ENCODE peak calls at places on chromosome 5, in four cellular contexts. B, G, A and E are unnamed samples.

GRCh38 chr5:98524796-98525195 is 248.7 kb upstream of the RGMB start:
- DNase-seq in G (no peak), B (no peak), A (no peak), E (no peak)

GRCh38 chr5:139985733-139986132 is 57.4 kb downstream of the NRG2 start:
- DNase-seq in A (no peak), G (no peak), B (peak), E (no peak)

GRCh38 chr5:1648806-1649205 is 125.0 kb upstream of the LPCAT1 start:
- DNase-seq in B (no peak), A (no peak), G (no peak), E (no peak)

GRCh38 chr5:6190838-6191237 is 187.5 kb downstream of the MED10 start:
- DNase-seq in G (no peak), A (no peak), B (no peak), E (no peak)

GRCh38 chr5:74934949-74935751 is 69.0 kb upstream of the FAM169A start:
- DNase-seq in A (peak), G (no peak), B (peak), E (no peak)

GRCh38 chr5:34978681-34979080 is 49.3 kb downstream of the DNAJC21 start:
- DNase-seq in B (no peak), G (no peak), A (no peak), E (no peak)

GRCh38 chr5:141743652-141744333 is 61.8 kb upstream of the ARAP3 start:
- DNase-seq in G (no peak), B (no peak), A (no peak), E (no peak)

GRCh38 chr5:40594811-40595210 is 84.9 kb upstream of the PTGER4 start:
- DNase-seq in G (no peak), A (no peak), B (no peak), E (no peak)

GRCh38 chr5:14089198-14089597 is 53.9 kb upstream of the TRIO start:
- DNase-seq in G (no peak), A (no peak), B (no peak), E (no peak)

GRCh38 chr5:95620030-95620869 is at the start of gene GPR150:
- DNase-seq in A (no peak), B (no peak), G (peak), E (peak)

GRCh38 chr5:135829681-135830383 is 4.6 kb upstream of the SLC25A48 start:
- DNase-seq in A (peak), B (no peak), G (no peak), E (peak)

GRCh38 chr5:43221502-43221901 is 29.5 kb downstream of the NIM1K start:
- DNase-seq in B (no peak), A (no peak), G (no peak), E (no peak)

GRCh38 chr5:127228540-127229184 is 61.9 kb upstream of the MEGF10 start:
- DNase-seq in B (no peak), A (no peak), G (no peak), E (no peak)

GRCh38 chr5:174058433-174059122 is 13.1 kb downstream of the NSG2 start:
- DNase-seq in G (no peak), B (no peak), A (no peak), E (no peak)

GRCh38 chr5:178322736-178323540 is 90.3 kb upstream of the PHYKPL start:
- DNase-seq in G (no peak), A (no peak), B (no peak), E (no peak)

GRCh38 chr5:130710596-130710995 is 454.5 kb downstream of the HINT1 start:
- DNase-seq in A (no peak), B (no peak), G (no peak), E (no peak)

GRCh38 chr5:36685631-36686147 is 79.3 kb downstream of the SLC1A3 start:
- DNase-seq in A (no peak), B (no peak), G (no peak), E (no peak)

GRCh38 chr5:134268919-134269318 is 43.0 kb upstream of the PPP2CA start:
- DNase-seq in A (no peak), B (no peak), G (no peak), E (no peak)

GRCh38 chr5:93145019-93145418 is 436.0 kb downstream of the NR2F1-AS1 start:
- DNase-seq in B (no peak), G (no peak), A (no peak), E (peak)

GRCh38 chr5:137344723-137345322 is 154.3 kb downstream of the SPOCK1 start:
- DNase-seq in B (no peak), A (peak), G (no peak), E (no peak)

GRCh38 chr5:178259623-178260536 is 27.3 kb upstream of the PHYKPL start:
- DNase-seq in B (no peak), G (peak), A (no peak), E (no peak)

GRCh38 chr5:57551251-57551650 is 68.6 kb upstream of the ACTBL2 start:
- DNase-seq in B (no peak), G (no peak), A (no peak), E (no peak)

GRCh38 chr5:164073013-164073535 is 567.7 kb downstream of the MAT2B start:
- DNase-seq in G (no peak), B (no peak), A (no peak), E (no peak)

GRCh38 chr5:61631438-61631941 is 299.4 kb downstream of the ZSWIM6 start:
- DNase-seq in B (no peak), G (peak), A (peak), E (peak)

GRCh38 chr5:86030753-86031152 is 587.0 kb upstream of the COX7C start:
- DNase-seq in A (no peak), G (no peak), B (no peak), E (no peak)

GRCh38 chr5:115815006-115815692 is 1.3 kb downstream of the CDO1 start:
- DNase-seq in G (no peak), A (no peak), B (no peak), E (no peak)

GRCh38 chr5:36300927-36301540 is 668 bp downstream of the RANBP3L start:
- DNase-seq in A (no peak), B (no peak), G (no peak), E (no peak)

GRCh38 chr5:174951151-174951780 is 226.9 kb downstream of the MSX2 start:
- DNase-seq in B (peak), A (peak), G (no peak), E (no peak)

GRCh38 chr5:132271251-132272246 is 14.1 kb downstream of the PDLIM4 start:
- DNase-seq in G (no peak), B (no peak), A (no peak), E (no peak)

GRCh38 chr5:158640581-158640980 is 459.1 kb downstream of the EBF1 start:
- DNase-seq in G (no peak), A (no peak), B (no peak), E (no peak)
- H3K4me3 ChIP-seq in G (no peak), A (no peak), B (no peak), E (no peak)

GRCh38 chr5:117100156-117100555 is 525.5 kb upstream of the SEMA6A start:
- DNase-seq in G (no peak), B (no peak), A (no peak), E (no peak)
- H3K4me3 ChIP-seq in G (no peak), B (no peak), A (no peak), E (no peak)

GRCh38 chr5:122142480-122142879 is 13.1 kb downstream of the ZNF474 start:
- DNase-seq in B (peak), A (no peak), G (no peak), E (no peak)
- H3K4me3 ChIP-seq in B (no peak), A (no peak), G (no peak), E (no peak)

GRCh38 chr5:149175346-149176113 is 34.2 kb downstream of the ABLIM3 start:
- DNase-seq in A (no peak), G (peak), B (no peak), E (peak)
- H3K4me3 ChIP-seq in A (no peak), G (no peak), B (no peak), E (no peak)

DNA sequence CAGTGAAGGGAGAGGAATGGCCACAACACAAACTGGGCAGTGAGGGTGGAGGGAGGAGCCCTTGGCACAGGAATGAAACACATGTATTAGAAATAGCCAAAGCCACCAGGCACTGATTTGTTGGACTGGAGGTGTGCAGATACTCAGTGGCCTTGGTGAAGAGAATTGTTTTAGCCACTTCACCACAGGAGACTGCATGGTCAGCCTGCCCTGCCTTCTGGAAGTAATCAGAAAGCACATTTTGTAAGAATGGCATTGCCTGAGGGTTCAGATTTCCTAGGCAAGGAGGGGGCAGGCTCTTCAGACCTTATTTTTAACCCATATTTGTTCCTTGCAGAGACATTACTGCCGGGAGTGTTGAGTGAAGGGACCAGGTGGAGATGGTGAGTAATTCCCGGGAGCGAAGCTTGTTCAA is 2.2 kb downstream of the SGCD start:
- DNase-seq in B (no peak), G (peak), A (no peak), E (no peak)
- H3K4me3 ChIP-seq in B (peak), G (no peak), A (no peak), E (no peak)

GRCh38 chr5:147193123-147193522 is 41.7 kb upstream of the STK32A start:
- DNase-seq in B (no peak), G (no peak), A (no peak), E (no peak)

GRCh38 chr5:147190236-147190815 is 44.5 kb upstream of the STK32A start:
- DNase-seq in G (no peak), B (no peak), A (no peak), E (no peak)

GRCh38 chr5:147189109-147189424 is 45.8 kb upstream of the STK32A start:
- DNase-seq in A (no peak), B (no peak), G (no peak), E (no peak)

GRCh38 chr5:147187163-147187562 is 47.7 kb upstream of the STK32A start:
- DNase-seq in A (no peak), B (no peak), G (no peak), E (no peak)

DNA sequence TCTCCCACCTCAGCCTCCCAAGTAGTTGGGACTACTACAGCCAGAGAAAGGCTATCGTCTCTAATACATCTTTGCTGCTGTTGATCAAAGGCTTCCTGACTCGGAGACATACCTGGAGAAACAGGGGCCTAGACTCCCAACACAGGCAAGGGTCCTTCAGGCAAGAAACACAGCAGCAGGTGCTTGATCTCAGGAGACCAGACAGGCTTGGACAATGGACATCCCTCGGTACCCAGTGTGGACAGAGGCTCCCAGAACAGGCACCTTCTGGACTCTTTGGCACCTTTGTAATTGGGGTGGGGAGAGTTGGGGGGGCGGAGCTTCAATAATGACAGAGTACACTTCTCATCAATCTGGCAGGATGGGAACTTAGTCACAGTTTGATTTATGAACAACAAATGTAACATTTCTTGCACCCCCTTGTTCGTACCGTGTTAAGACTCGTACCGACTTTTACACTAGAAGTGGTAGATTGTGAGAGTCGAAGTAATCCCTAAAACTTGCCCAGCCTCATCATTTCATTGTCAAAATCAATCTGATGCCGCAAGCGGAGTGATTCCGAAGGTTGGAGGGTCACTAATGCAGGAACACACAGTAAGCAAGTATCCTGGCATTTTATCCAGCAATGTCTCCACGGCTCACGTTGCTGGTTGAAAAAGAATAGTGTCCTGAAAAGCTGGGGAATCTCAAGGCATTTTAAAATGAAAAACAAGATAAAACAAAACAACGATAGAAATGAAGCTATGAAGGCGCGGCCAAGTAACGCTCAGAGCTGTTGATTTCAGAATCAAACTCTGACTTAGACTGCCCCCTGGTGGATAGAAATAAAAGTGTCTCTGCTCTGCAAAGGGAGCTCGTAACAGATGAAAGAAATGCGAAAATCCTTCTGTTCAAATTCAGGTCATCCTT is 46.4 kb upstream of the STK32A start:
- DNase-seq in B (no peak), A (peak), G (no peak), E (no peak)
- H3K4me3 ChIP-seq in B (no peak), A (peak), G (no peak), E (no peak)

GRCh38 chr5:172862165-172862801 is 28.2 kb downstream of the ERGIC1 start:
- DNase-seq in B (no peak), A (no peak), G (peak), E (no peak)

GRCh38 chr5:172861461-172861860 is 27.4 kb downstream of the ERGIC1 start:
- DNase-seq in G (no peak), A (no peak), B (no peak), E (no peak)

GRCh38 chr5:172859966-172860365 is 25.9 kb downstream of the ERGIC1 start:
- DNase-seq in G (no peak), B (no peak), A (no peak), E (no peak)

GRCh38 chr5:172858990-172859811 is 25.1 kb downstream of the ERGIC1 start:
- DNase-seq in G (peak), B (no peak), A (peak), E (peak)

DNA sequence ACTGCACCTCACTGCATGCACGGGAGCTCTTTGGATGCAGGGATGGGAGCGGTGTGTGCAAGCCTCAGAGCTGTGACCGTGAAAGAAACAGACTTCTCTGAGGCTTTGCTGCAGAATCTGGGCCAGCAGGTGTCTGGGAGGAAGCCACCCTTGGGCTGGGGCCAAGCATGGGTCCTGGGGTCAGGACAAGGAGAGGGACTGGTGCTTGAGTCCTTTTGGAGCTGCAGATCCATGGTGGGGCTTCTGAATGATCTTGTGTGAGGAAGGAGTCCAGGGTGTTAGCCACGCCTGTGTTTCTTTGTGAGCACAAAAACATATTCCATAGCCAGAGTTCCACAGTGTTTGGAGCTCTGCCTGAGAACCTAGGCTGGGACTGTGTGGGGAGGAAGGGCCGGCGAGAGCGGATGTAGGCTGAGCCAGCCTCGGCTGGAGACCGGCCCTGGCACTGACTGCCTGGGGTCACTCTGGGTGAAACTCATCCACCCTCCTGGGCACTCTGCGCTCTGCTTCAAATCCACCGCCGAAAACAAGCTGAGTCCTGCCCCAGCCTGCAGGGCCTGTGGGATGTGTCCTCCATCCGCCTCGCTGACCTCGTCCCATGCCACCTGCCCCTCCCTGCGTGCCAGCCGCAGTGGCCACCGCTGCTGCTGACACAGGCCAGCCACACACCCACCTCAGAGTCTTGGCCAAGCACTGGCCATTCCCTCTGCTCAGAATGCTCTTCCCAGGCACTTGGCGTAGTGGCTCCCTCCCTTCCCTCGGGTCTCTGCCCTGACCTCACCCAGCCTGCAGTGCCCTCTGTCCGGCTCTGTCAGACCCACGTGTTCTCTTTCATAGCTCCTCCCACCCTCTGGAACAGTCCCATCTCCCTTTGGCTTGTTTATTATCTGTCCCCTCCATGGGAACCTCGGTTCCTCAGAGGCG is 26.7 kb downstream of the ERGIC1 start:
- DNase-seq in B (no peak), G (peak), A (peak), E (peak)
- H3K4me3 ChIP-seq in B (no peak), G (no peak), A (no peak), E (peak)

DNA sequence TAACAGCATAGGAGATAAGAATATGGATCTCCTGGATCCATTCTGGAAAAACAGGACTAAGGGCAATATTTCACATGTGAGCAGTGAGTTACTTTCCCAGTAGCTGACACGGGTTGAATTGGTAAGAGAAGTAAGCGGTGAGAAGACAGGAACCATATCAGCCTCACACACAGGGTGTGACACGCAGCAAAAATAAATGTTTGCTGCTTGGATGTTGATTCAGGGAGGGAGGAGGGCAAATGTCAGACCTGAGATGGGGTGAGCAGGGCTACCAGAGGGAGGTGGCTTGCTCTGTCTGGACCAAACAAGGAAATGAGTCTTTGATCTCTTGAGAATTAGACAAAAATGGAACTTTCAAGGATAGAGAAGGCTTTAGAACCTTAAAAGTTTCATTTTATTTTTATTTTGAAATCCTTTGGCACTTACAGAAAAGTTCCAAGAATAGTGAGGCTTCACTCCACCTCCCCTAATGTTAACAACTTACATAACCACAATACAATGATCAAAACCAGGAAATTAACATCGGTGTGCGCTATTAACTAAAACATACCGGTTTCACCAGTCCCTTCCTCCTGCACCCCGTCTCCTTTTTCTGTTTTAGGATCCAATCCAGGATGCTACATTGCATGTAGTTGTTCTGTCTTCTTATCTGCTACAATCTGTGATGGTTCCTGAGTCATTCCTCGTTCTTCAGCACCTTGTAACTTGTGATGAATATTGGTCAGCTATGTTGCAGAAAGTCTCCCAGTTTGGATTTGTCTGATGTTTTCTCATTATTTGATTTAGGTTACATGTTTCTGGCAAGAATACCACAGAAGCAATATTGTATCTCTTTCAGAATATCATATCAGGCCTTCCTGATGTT is 20.5 kb upstream of the ARHGEF28 start:
- DNase-seq in B (no peak), A (no peak), G (no peak), E (no peak)
- H3K4me3 ChIP-seq in B (no peak), A (no peak), G (no peak), E (no peak)